ENCODE peak calls at places on chromosome 2, in ten cellular contexts. E is endothelial cell of umbilical vein; P is LHCN-M2; T is activated T-cell treated with anti-CD3 and anti-CD28 coated beads, Interleukin-2, amount 50 U/mL, for 72 hours; M is HT1080; G is Peyer's patch; K is activated CD8-positive, alpha-beta memory T cell treated with anti-CD3 and anti-CD28 coated beads for 24 hours; S is pons; V is uterus; J is NCI-H446 treated with DMSO at 0.1 percent for 48 hours. O is an unnamed sample.

GRCh38 chr2:186540971-186541370 is 48.9 kb upstream of the ITGAV start:
- DNase-seq in E (no peak), P (peak), T (no peak), M (no peak), G (no peak), K (no peak), S (no peak), V (no peak), J (no peak), O (no peak)

GRCh38 chr2:27080140-27080469 is 1.7 kb downstream of the EMILIN1 start:
- DNase-seq in E (no peak), P (no peak), T (no peak), M (no peak), G (no peak), K (no peak), S (no peak), V (no peak), J (no peak), O (no peak)

GRCh38 chr2:59926706-59927105 is 626.7 kb downstream of the BCL11A start:
- DNase-seq in E (no peak), P (no peak), T (no peak), M (no peak), G (no peak), K (no peak), S (no peak), V (no peak), J (no peak), O (no peak)

GRCh38 chr2:223947711-223948205 is 2.6 kb upstream of the WDFY1 start:
- DNase-seq in E (no peak), P (no peak), T (no peak), M (no peak), G (no peak), K (no peak), S (no peak), V (no peak), J (no peak), O (no peak)

GRCh38 chr2:30714811-30715709 is 92.2 kb downstream of the CAPN13 start:
- DNase-seq in E (no peak), P (no peak), T (peak), M (peak), G (no peak), K (peak), S (no peak), V (no peak), J (no peak), O (no peak)

GRCh38 chr2:150859162-150859561 is 371.7 kb upstream of the RND3 start:
- DNase-seq in E (no peak), P (no peak), T (no peak), M (no peak), G (no peak), K (no peak), S (no peak), V (no peak), J (no peak), O (no peak)

GRCh38 chr2:32624813-32625212 is 3.0 kb upstream of the TTC27 start:
- DNase-seq in E (no peak), P (no peak), T (no peak), M (no peak), G (no peak), K (no peak), S (no peak), V (no peak), J (no peak), O (no peak)

GRCh38 chr2:160199683-160200389 is at the start of gene ITGB6:
- DNase-seq in E (no peak), P (no peak), T (no peak), M (no peak), G (no peak), K (no peak), S (no peak), V (no peak), J (no peak), O (no peak)

GRCh38 chr2:221125691-221126090 is 446.4 kb downstream of the EPHA4 start:
- DNase-seq in E (no peak), P (no peak), T (no peak), M (no peak), G (no peak), K (no peak), S (no peak), V (no peak), J (peak), O (no peak)

GRCh38 chr2:217940261-217941220 is 62.3 kb downstream of the TNS1 start:
- DNase-seq in E (no peak), P (no peak), T (no peak), M (no peak), G (no peak), K (no peak), S (no peak), V (no peak), J (no peak), O (no peak)

GRCh38 chr2:238654479-238654878 is 193.4 kb upstream of the TWIST2 start:
- DNase-seq in E (no peak), P (no peak), T (no peak), M (no peak), G (no peak), K (peak), S (no peak), V (no peak), J (no peak), O (no peak)

GRCh38 chr2:70541481-70542020 is 12.1 kb downstream of the TGFA start:
- DNase-seq in E (no peak), P (peak), T (no peak), M (peak), G (no peak), K (no peak), S (peak), V (no peak), J (no peak), O (no peak)

GRCh38 chr2:207802650-207803049 is 32.9 kb upstream of the FZD5 start:
- DNase-seq in E (no peak), P (no peak), T (no peak), M (no peak), G (no peak), K (no peak), S (no peak), V (no peak), J (no peak), O (no peak)

GRCh38 chr2:96315005-96315399 is 9.7 kb upstream of the SNRNP200 start:
- DNase-seq in E (no peak), P (no peak), T (no peak), M (no peak), G (no peak), K (no peak), S (no peak), V (no peak), J (no peak), O (no peak)

GRCh38 chr2:64766841-64767669 is 113.3 kb upstream of the SERTAD2 start:
- DNase-seq in E (peak), P (no peak), T (no peak), M (peak), G (no peak), K (no peak), S (peak), V (no peak), J (no peak), O (no peak)

GRCh38 chr2:219509780-219510511 is 4.3 kb upstream of the ASIC4 start:
- DNase-seq in E (peak), P (no peak), T (peak), M (peak), G (peak), K (peak), S (peak), V (peak), J (peak), O (peak)

GRCh38 chr2:228615501-228615900 is 434.0 kb upstream of the SPHKAP start:
- DNase-seq in E (no peak), P (no peak), T (no peak), M (peak), G (no peak), K (no peak), S (no peak), V (no peak), J (no peak), O (no peak)

GRCh38 chr2:240948905-240949790 is 43.0 kb downstream of the CROCC2 start:
- DNase-seq in E (no peak), P (no peak), T (no peak), M (no peak), G (peak), K (no peak), S (no peak), V (peak), J (no peak), O (no peak)

GRCh38 chr2:63819256-63819655 is 22.4 kb upstream of the UGP2 start:
- DNase-seq in E (no peak), P (no peak), T (no peak), M (no peak), G (no peak), K (no peak), S (no peak), V (no peak), J (no peak), O (no peak)

GRCh38 chr2:25042321-25043240 is 705 bp downstream of the EFR3B start:
- DNase-seq in E (peak), P (peak), T (peak), M (peak), G (peak), K (peak), S (no peak), V (no peak), J (no peak), O (no peak)

GRCh38 chr2:65450395-65450794 is 18.0 kb upstream of the SPRED2 start:
- DNase-seq in E (no peak), P (no peak), T (no peak), M (no peak), G (no peak), K (no peak), S (no peak), V (no peak), J (no peak), O (no peak)

O was measured in pulmonary artery endothelial cell.